ENCODE peak calls at places on chromosomes 1 and 21, in five cellular contexts. K, G, M, N and U are unnamed samples.
A peak's percentile ranks its signal among the peaks of the same experiment; 100 is the strongest.

GRCh38 chr1:214980931-214981330 is 101.6 kb upstream of the KCNK2 start:
- DNase-seq in K (no peak), G (no peak), M (no peak), N (no peak), U (no peak)

GRCh38 chr1:151408891-151409290 is 9.5 kb downstream of the PSMB4 start:
- DNase-seq in K (no peak), G (no peak), M (no peak), N (no peak), U (no peak)

GRCh38 chr1:44078087-44078486 is 40.5 kb upstream of the KLF17 start:
- DNase-seq in K (no peak), G (no peak), M (no peak), N (no peak), U (no peak)

GRCh38 chr1:15408890-15409399 is 743 bp upstream of the EFHD2 start:
- DNase-seq in K (no peak), G (no peak), M (no peak), N (no peak), U (no peak)

GRCh38 chr21:45914321-45914845 is 67.2 kb upstream of the COL6A1 start:
- DNase-seq in K (no peak), G (no peak), M (no peak), N (no peak), U (no peak)

GRCh38 chr1:236425031-236425663 is 31.1 kb downstream of the EDARADD start:
- DNase-seq in K (no peak), G (no peak), M (no peak), N (no peak), U (peak; percentile 63)

GRCh38 chr1:232247669-232248068 is 382.3 kb downstream of the SIPA1L2 start:
- DNase-seq in K (no peak), G (no peak), M (no peak), N (no peak), U (no peak)

GRCh38 chr1:151049458-151049857 is 1.9 kb downstream of the C1orf56 start:
- DNase-seq in K (no peak), G (no peak), M (no peak), N (no peak), U (no peak)

GRCh38 chr1:4933232-4933631 is 278.8 kb downstream of the AJAP1 start:
- DNase-seq in K (no peak), G (no peak), M (no peak), N (no peak), U (no peak)

GRCh38 chr21:41761211-41762181 is 5.4 kb downstream of the RIPK4 start:
- DNase-seq in K (peak; percentile 54), G (no peak), M (peak; percentile 54), N (no peak), U (no peak)

GRCh38 chr1:154999651-155000474 is 2.7 kb upstream of the ZBTB7B start:
- DNase-seq in K (peak; percentile 72), G (no peak), M (no peak), N (no peak), U (peak; percentile 70)